ENCODE peak calls at places on chromosome 6, in five cellular contexts. One of them, this sample, is unnamed.

GRCh38 chr6:56902551-56903464 is 52.1 kb upstream of the BEND6 start:
- DNase-seq in colonic mucosa: peak
- DNase-seq in bronchial epithelial cell: peak
- DNase-seq in AG04449: peak
- DNase-seq in AG09309: no peak
- DNase-seq in this sample: peak

GRCh38 chr6:94464018-94464510 is 1044.7 kb upstream of the EPHA7 start:
- DNase-seq in colonic mucosa: no peak
- DNase-seq in bronchial epithelial cell: no peak
- DNase-seq in AG04449: no peak
- DNase-seq in AG09309: no peak
- DNase-seq in this sample: peak

GRCh38 chr6:34242252-34243130 is 5.8 kb downstream of the HMGA1 start:
- DNase-seq in colonic mucosa: no peak
- DNase-seq in bronchial epithelial cell: no peak
- DNase-seq in AG04449: no peak
- DNase-seq in AG09309: no peak
- DNase-seq in this sample: no peak

GRCh38 chr6:12164508-12164770 is 125.7 kb upstream of the EDN1 start:
- DNase-seq in colonic mucosa: no peak
- DNase-seq in bronchial epithelial cell: no peak
- DNase-seq in AG04449: no peak
- DNase-seq in AG09309: no peak
- DNase-seq in this sample: no peak

GRCh38 chr6:35371494-35372262 is 29.3 kb downstream of the PPARD start:
- DNase-seq in colonic mucosa: no peak
- DNase-seq in bronchial epithelial cell: no peak
- DNase-seq in AG04449: no peak
- DNase-seq in AG09309: no peak
- DNase-seq in this sample: no peak

GRCh38 chr6:110878751-110879539 is 4.4 kb downstream of the AMD1 start:
- DNase-seq in colonic mucosa: peak
- DNase-seq in bronchial epithelial cell: peak
- DNase-seq in AG04449: no peak
- DNase-seq in AG09309: no peak
- DNase-seq in this sample: peak

GRCh38 chr6:108948252-108948651 is 100.0 kb downstream of the ARMC2 start:
- DNase-seq in colonic mucosa: no peak
- DNase-seq in bronchial epithelial cell: peak
- DNase-seq in AG04449: no peak
- DNase-seq in AG09309: no peak
- DNase-seq in this sample: no peak

GRCh38 chr6:84892666-84893065 is 128.3 kb upstream of the TBX18 start:
- DNase-seq in colonic mucosa: no peak
- DNase-seq in bronchial epithelial cell: peak
- DNase-seq in AG04449: peak
- DNase-seq in AG09309: peak
- DNase-seq in this sample: no peak

GRCh38 chr6:25369043-25369442 is 89.9 kb downstream of the CARMIL1 start:
- DNase-seq in colonic mucosa: no peak
- DNase-seq in bronchial epithelial cell: no peak
- DNase-seq in AG04449: no peak
- DNase-seq in AG09309: no peak
- DNase-seq in this sample: no peak

GRCh38 chr6:15574497-15574896 is 88.3 kb downstream of the DTNBP1 start:
- DNase-seq in colonic mucosa: no peak
- DNase-seq in bronchial epithelial cell: no peak
- DNase-seq in AG04449: no peak
- DNase-seq in AG09309: no peak
- DNase-seq in this sample: no peak

GRCh38 chr6:16733085-16733484 is 28.2 kb downstream of the ATXN1 start:
- DNase-seq in colonic mucosa: no peak
- DNase-seq in bronchial epithelial cell: no peak
- DNase-seq in AG04449: no peak
- DNase-seq in AG09309: no peak
- DNase-seq in this sample: no peak

GRCh38 chr6:35687658-35688604 is 784 bp downstream of the FKBP5 start:
- DNase-seq in colonic mucosa: peak
- DNase-seq in bronchial epithelial cell: no peak
- DNase-seq in AG04449: no peak
- DNase-seq in AG09309: no peak
- DNase-seq in this sample: peak

GRCh38 chr6:26594730-26595632 is 1.8 kb upstream of the ABT1 start:
- DNase-seq in colonic mucosa: no peak
- DNase-seq in bronchial epithelial cell: peak
- DNase-seq in AG04449: peak
- DNase-seq in AG09309: peak
- DNase-seq in this sample: peak

GRCh38 chr6:3844097-3844463 is 5.1 kb upstream of the FAM50B start:
- DNase-seq in colonic mucosa: no peak
- DNase-seq in bronchial epithelial cell: peak
- DNase-seq in AG04449: no peak
- DNase-seq in AG09309: no peak
- DNase-seq in this sample: no peak

GRCh38 chr6:17705778-17706579 is 746 bp downstream of the NUP153 start:
- DNase-seq in colonic mucosa: peak
- DNase-seq in bronchial epithelial cell: peak
- DNase-seq in AG04449: no peak
- DNase-seq in AG09309: no peak
- DNase-seq in this sample: peak

GRCh38 chr6:150134280-150134920 is 8.4 kb upstream of the PPP1R14C start:
- DNase-seq in colonic mucosa: peak
- DNase-seq in bronchial epithelial cell: no peak
- DNase-seq in AG04449: no peak
- DNase-seq in AG09309: no peak
- DNase-seq in this sample: no peak

GRCh38 chr6:117531346-117531745 is 48.9 kb downstream of the DCBLD1 start:
- DNase-seq in colonic mucosa: no peak
- DNase-seq in bronchial epithelial cell: no peak
- DNase-seq in AG04449: no peak
- DNase-seq in AG09309: no peak
- DNase-seq in this sample: no peak

GRCh38 chr6:137315081-137315480 is 95.9 kb upstream of the IFNGR1 start:
- DNase-seq in colonic mucosa: no peak
- DNase-seq in bronchial epithelial cell: no peak
- DNase-seq in AG04449: no peak
- DNase-seq in AG09309: no peak
- DNase-seq in this sample: no peak

GRCh38 chr6:158923801-158924498 is 76.1 kb downstream of the RSPH3 start:
- DNase-seq in colonic mucosa: no peak
- DNase-seq in bronchial epithelial cell: no peak
- DNase-seq in AG04449: no peak
- DNase-seq in AG09309: peak
- DNase-seq in this sample: no peak

GRCh38 chr6:93418448-93419303 is 683 bp downstream of the EPHA7 start:
- DNase-seq in colonic mucosa: peak
- DNase-seq in bronchial epithelial cell: peak
- DNase-seq in AG04449: no peak
- DNase-seq in AG09309: no peak
- DNase-seq in this sample: peak

GRCh38 chr6:150417899-150418824 is 49.4 kb downstream of the IYD start:
- DNase-seq in colonic mucosa: peak
- DNase-seq in bronchial epithelial cell: peak
- DNase-seq in AG04449: peak
- DNase-seq in AG09309: peak
- DNase-seq in this sample: no peak

GRCh38 chr6:106530502-106530901 is 98.8 kb downstream of the RTN4IP1 start:
- DNase-seq in colonic mucosa: no peak
- DNase-seq in bronchial epithelial cell: no peak
- DNase-seq in AG04449: no peak
- DNase-seq in AG09309: no peak
- DNase-seq in this sample: no peak

GRCh38 chr6:132140150-132140549 is 189.0 kb upstream of the CCN2 start:
- DNase-seq in colonic mucosa: no peak
- DNase-seq in bronchial epithelial cell: no peak
- DNase-seq in AG04449: no peak
- DNase-seq in AG09309: no peak
- DNase-seq in this sample: no peak

GRCh38 chr6:4790158-4790899 is 14.1 kb downstream of the CDYL start:
- DNase-seq in colonic mucosa: no peak
- DNase-seq in bronchial epithelial cell: no peak
- DNase-seq in AG04449: no peak
- DNase-seq in AG09309: no peak
- DNase-seq in this sample: no peak

GRCh38 chr6:165939601-165940290 is 227.9 kb downstream of the TBXT start:
- DNase-seq in colonic mucosa: no peak
- DNase-seq in bronchial epithelial cell: no peak
- DNase-seq in AG04449: no peak
- DNase-seq in AG09309: no peak
- DNase-seq in this sample: no peak

GRCh38 chr6:32785781-32786533 is 22.6 kb upstream of the HLA-DQB2 start:
- DNase-seq in colonic mucosa: peak
- DNase-seq in bronchial epithelial cell: peak
- DNase-seq in AG04449: no peak
- DNase-seq in AG09309: peak
- DNase-seq in this sample: peak
- TF ChIP-seq CTCF in colonic mucosa: peak
- TF ChIP-seq CTCF in bronchial epithelial cell: peak
- TF ChIP-seq CTCF in AG04449: peak
- TF ChIP-seq CTCF in AG09309: peak
- TF ChIP-seq CTCF in this sample: peak

GRCh38 chr6:80254716-80255115 is 148.2 kb downstream of the BCKDHB start:
- DNase-seq in colonic mucosa: no peak
- DNase-seq in bronchial epithelial cell: no peak
- DNase-seq in AG04449: no peak
- DNase-seq in AG09309: no peak
- DNase-seq in this sample: no peak
- H3K4me3 ChIP-seq in colonic mucosa: no peak
- H3K4me3 ChIP-seq in bronchial epithelial cell: no peak
- H3K4me3 ChIP-seq in AG04449: no peak
- H3K4me3 ChIP-seq in AG09309: no peak
- H3K4me3 ChIP-seq in this sample: peak

GRCh38 chr6:169224185-169224695 is 29.4 kb downstream of the THBS2 start:
- DNase-seq in colonic mucosa: peak
- DNase-seq in bronchial epithelial cell: peak
- DNase-seq in AG04449: no peak
- DNase-seq in AG09309: peak
- DNase-seq in this sample: no peak

GRCh38 chr6:169220068-169220964 is 33.3 kb downstream of the THBS2 start:
- DNase-seq in colonic mucosa: peak
- DNase-seq in bronchial epithelial cell: no peak
- DNase-seq in AG04449: no peak
- DNase-seq in AG09309: no peak
- DNase-seq in this sample: no peak

GRCh38 chr6:169222126-169222525 is 31.5 kb downstream of the THBS2 start:
- DNase-seq in colonic mucosa: no peak
- DNase-seq in bronchial epithelial cell: no peak
- DNase-seq in AG04449: no peak
- DNase-seq in AG09309: no peak
- DNase-seq in this sample: no peak

GRCh38 chr6:169223006-169223405 is 30.6 kb downstream of the THBS2 start:
- DNase-seq in colonic mucosa: peak
- DNase-seq in bronchial epithelial cell: no peak
- DNase-seq in AG04449: no peak
- DNase-seq in AG09309: no peak
- DNase-seq in this sample: no peak

GRCh38 chr6:169221264-169221663 is 32.4 kb downstream of the THBS2 start:
- DNase-seq in colonic mucosa: no peak
- DNase-seq in bronchial epithelial cell: no peak
- DNase-seq in AG04449: no peak
- DNase-seq in AG09309: no peak
- DNase-seq in this sample: no peak
- TF ChIP-seq CTCF in colonic mucosa: no peak
- TF ChIP-seq CTCF in bronchial epithelial cell: no peak
- TF ChIP-seq CTCF in AG04449: no peak
- TF ChIP-seq CTCF in AG09309: peak
- TF ChIP-seq CTCF in this sample: peak

GRCh38 chr6:155325700-155326516 is 11.6 kb upstream of the TFB1M start:
- DNase-seq in colonic mucosa: no peak
- DNase-seq in bronchial epithelial cell: no peak
- DNase-seq in AG04449: no peak
- DNase-seq in AG09309: no peak
- DNase-seq in this sample: peak
- H3K4me3 ChIP-seq in colonic mucosa: no peak
- H3K4me3 ChIP-seq in bronchial epithelial cell: no peak
- H3K4me3 ChIP-seq in AG04449: no peak
- H3K4me3 ChIP-seq in AG09309: no peak
- H3K4me3 ChIP-seq in this sample: no peak

GRCh38 chr6:143594647-143595046 is 83.1 kb upstream of the PHACTR2 start:
- DNase-seq in colonic mucosa: no peak
- DNase-seq in bronchial epithelial cell: peak
- DNase-seq in AG04449: no peak
- DNase-seq in AG09309: no peak
- DNase-seq in this sample: no peak

GRCh38 chr6:143595256-143596036 is 82.3 kb upstream of the PHACTR2 start:
- DNase-seq in colonic mucosa: no peak
- DNase-seq in bronchial epithelial cell: no peak
- DNase-seq in AG04449: no peak
- DNase-seq in AG09309: no peak
- DNase-seq in this sample: no peak

GRCh38 chr6:143591441-143591840 is 79.9 kb upstream of the FUCA2 start:
- DNase-seq in colonic mucosa: no peak
- DNase-seq in bronchial epithelial cell: no peak
- DNase-seq in AG04449: no peak
- DNase-seq in AG09309: no peak
- DNase-seq in this sample: no peak

GRCh38 chr6:143589162-143589561 is 77.6 kb upstream of the FUCA2 start:
- DNase-seq in colonic mucosa: no peak
- DNase-seq in bronchial epithelial cell: no peak
- DNase-seq in AG04449: no peak
- DNase-seq in AG09309: no peak
- DNase-seq in this sample: no peak

DNA sequence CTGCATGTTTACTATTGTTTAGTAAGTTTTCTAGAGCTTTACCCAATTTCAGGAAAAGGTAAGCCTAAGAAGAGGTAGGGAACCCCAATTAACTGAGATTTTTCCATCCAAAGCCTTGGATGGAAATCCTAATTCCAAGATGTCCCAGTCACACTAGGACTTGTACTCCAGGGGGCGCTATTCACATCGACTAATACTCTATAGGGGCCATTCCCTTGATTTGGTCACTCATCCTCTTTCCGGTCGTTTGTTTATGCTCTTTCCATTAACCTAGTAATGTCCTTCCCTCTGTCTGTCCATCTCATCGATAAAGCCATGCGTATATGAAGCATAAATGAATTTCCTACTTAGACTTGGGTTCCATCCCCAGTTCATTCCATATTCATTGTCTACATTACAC is 80.8 kb upstream of the FUCA2 start:
- DNase-seq in colonic mucosa: no peak
- DNase-seq in bronchial epithelial cell: peak
- DNase-seq in AG04449: no peak
- DNase-seq in AG09309: no peak
- DNase-seq in this sample: peak
- TF ChIP-seq CTCF in colonic mucosa: no peak
- TF ChIP-seq CTCF in bronchial epithelial cell: peak
- TF ChIP-seq CTCF in AG04449: no peak
- TF ChIP-seq CTCF in AG09309: peak
- TF ChIP-seq CTCF in this sample: peak